ENCODE peak calls at places on chromosomes 12 and 14, in six cellular contexts. L is cardiac fibroblast; Q is GM12864; J is uterus; W is CD8-positive, alpha-beta T cell; C is fibroblast of mammary gland. N is an unnamed sample.

GRCh38 chr12:27973487-27973890 is 956 bp upstream of the PTHLH start:
- DNase-seq in L (no peak), Q (no peak), J (no peak), W (no peak), C (peak; percentile 37), N (no peak)

GRCh38 chr12:67042697-67043131 is 226.4 kb upstream of the CAND1 start:
- DNase-seq in L (peak; percentile 3), Q (no peak), J (no peak), W (no peak), C (peak; percentile 41), N (peak; percentile 24)

GRCh38 chr12:97313471-97314190 is 149.0 kb upstream of the RMST start:
- DNase-seq in L (no peak), Q (no peak), J (no peak), W (no peak), C (no peak), N (peak; percentile 51)

GRCh38 chr12:124758266-124759200 is 105.1 kb downstream of the SCARB1 start:
- DNase-seq in L (no peak), Q (no peak), J (no peak), W (no peak), C (no peak), N (no peak)

GRCh38 chr14:68926236-68926635 is 52.9 kb downstream of the ACTN1 start:
- DNase-seq in L (no peak), Q (no peak), J (no peak), W (no peak), C (no peak), N (no peak)

GRCh38 chr12:51082561-51083139 is 746 bp downstream of the CSRNP2 start:
- DNase-seq in L (peak; percentile 35), Q (no peak), J (peak; percentile 19), W (no peak), C (peak; percentile 51), N (no peak)

GRCh38 chr14:100271247-100271939 is 32.4 kb downstream of the YY1 start:
- DNase-seq in L (peak; percentile 45), Q (no peak), J (no peak), W (no peak), C (peak; percentile 25), N (peak; percentile 56)

GRCh38 chr12:12859690-12860089 is 31.7 kb upstream of the GPRC5A start:
- DNase-seq in L (no peak), Q (no peak), J (no peak), W (no peak), C (peak; percentile 31), N (no peak)

GRCh38 chr14:74941676-74942097 is 13.7 kb downstream of the PGF start:
- DNase-seq in L (peak; percentile 31), Q (peak; percentile 43), J (peak; percentile 56), W (no peak), C (peak; percentile 52), N (no peak)

GRCh38 chr12:26767865-26768264 is 65.1 kb downstream of the ITPR2 start:
- DNase-seq in L (no peak), Q (no peak), J (no peak), W (no peak), C (no peak), N (no peak)

GRCh38 chr12:130879212-130879686 is 7.4 kb downstream of the RAN start:
- DNase-seq in L (no peak), Q (peak; percentile 71), J (no peak), W (no peak), C (no peak), N (no peak)

GRCh38 chr12:102950950-102951490 is 6.5 kb upstream of the ASCL1 start:
- DNase-seq in L (no peak), Q (no peak), J (no peak), W (no peak), C (no peak), N (no peak)

GRCh38 chr12:15208140-15208539 is 13.1 kb downstream of the RERG start:
- DNase-seq in L (peak; percentile 64), Q (no peak), J (no peak), W (no peak), C (peak; percentile 58), N (peak; percentile 4)

GRCh38 chr14:91399868-91400640 is 17.6 kb downstream of the CCDC88C start:
- DNase-seq in L (no peak), Q (no peak), J (no peak), W (no peak), C (no peak), N (no peak)

GRCh38 chr12:90036641-90037040 is 328.0 kb upstream of the ATP2B1 start:
- DNase-seq in L (peak; percentile 22), Q (no peak), J (no peak), W (no peak), C (peak; percentile 71), N (no peak)

GRCh38 chr12:49687941-49688340 is 19.3 kb downstream of the FMNL3 start:
- DNase-seq in L (no peak), Q (no peak), J (no peak), W (no peak), C (no peak), N (peak; percentile 12)
- TF ChIP-seq CTCF in L (no peak), Q (no peak), J (no peak), W (no peak), C (no peak), N (no peak)

DNA sequence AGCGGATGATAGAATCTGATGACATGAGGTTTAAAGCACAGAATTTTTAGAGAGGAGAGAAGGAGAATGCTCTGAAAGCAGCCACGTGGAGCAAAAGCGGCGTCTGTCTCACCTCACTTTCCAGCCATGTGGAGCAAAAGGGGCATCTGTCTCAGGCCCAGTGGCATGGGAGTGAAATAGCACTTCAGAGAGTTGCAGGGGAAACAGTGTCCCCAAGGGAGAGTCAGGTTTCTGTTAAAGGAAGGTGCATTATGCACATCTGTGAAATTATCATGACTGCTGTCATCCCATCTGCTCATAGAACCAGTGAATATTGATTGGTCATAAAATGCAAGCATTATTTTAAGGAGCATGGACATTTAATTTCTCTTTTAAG is 123.9 kb downstream of the BICD1 start:
- DNase-seq in L (no peak), Q (no peak), J (no peak), W (no peak), C (no peak), N (no peak)
- TF ChIP-seq CTCF in L (no peak), Q (no peak), J (no peak), W (no peak), C (no peak), N (no peak)

DNA sequence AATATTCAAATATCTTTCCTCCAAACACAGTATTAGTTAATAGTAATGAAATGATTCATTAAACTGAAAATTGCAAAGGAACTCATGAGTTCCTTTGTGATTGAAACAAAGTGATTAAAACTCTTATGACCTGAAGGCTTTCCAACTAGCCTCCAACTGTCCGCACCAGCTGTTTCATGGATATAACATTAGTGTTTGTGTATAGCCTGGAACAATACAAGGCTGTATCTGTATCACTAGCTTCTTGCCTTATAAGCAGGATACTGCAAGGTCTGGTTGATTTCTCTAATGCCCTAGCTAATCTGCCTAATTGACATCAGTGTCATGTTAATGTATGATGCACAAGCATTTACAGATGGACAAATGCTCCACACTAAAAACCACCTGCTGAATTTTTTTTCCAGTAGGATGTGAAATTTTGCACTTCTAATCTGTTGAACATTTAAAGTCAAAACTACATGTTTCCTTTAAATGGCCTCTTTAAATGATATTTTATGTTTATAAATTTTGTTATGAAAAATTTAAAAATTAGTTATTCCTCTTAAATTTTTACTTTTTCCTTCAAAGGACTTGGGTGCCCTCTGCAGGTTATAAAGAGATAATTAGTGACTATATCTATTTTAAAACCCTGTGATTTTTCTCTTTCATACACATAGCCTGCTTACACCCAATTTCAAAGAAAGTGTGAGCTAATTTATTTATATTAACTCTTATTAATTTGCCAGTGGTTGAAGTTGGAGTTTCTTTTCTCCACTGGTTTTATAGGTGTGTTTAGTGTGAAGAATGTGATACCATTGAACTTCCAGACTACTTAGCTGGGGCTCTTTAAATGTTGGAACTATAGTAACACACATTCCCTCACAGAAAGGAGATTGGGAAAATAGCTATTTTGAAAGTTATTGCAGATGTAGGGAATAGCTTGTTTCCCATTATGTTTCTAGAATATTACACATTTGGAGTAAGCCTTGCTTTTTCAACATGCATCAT is 25.4 kb downstream of the AP5M1 start:
- DNase-seq in L (peak; percentile 49), Q (no peak), J (no peak), W (no peak), C (peak; percentile 27), N (no peak)
- TF ChIP-seq CTCF in L (peak; percentile 33), Q (no peak), J (no peak), W (peak; percentile 53), C (peak; percentile 38), N (peak; percentile 13)

GRCh38 chr14:73777420-73777819 is 63.2 kb upstream of the PNMA1 start:
- DNase-seq in L (no peak), Q (no peak), J (no peak), W (no peak), C (no peak), N (no peak)
- TF ChIP-seq CTCF in L (no peak), Q (peak; percentile 40), J (no peak), W (no peak), C (no peak), N (no peak)

DNA sequence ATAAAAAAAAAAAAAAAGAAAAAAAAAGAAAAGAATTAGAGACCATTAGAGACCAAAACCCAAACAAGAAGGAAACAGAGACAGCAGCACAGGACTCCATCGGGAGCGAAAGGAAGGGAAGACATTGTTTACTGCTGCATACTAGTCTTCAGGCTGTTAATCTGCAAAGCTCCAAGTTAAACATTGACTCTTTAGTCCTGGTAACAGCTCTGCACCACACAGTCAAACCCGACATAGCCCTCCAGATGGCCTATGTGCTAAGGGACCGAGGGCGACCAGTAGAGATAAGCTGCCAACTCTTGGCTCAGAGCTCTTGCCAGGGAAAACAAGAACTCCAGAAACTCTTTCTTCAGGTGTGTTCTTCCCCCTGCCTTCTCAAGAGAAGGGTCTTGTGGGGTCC is 7.8 kb downstream of the P2RX4 start:
- DNase-seq in L (no peak), Q (no peak), J (no peak), W (no peak), C (no peak), N (no peak)
- TF ChIP-seq CTCF in L (no peak), Q (no peak), J (no peak), W (no peak), C (no peak), N (no peak)

N was measured in Calu3.